ENCODE peak calls at places on chromosomes 16 and 17, in six cellular contexts. One of them, this sample, is unnamed.

GRCh38 chr16:66921758-66922450 is 3.2 kb upstream of the CDH16 start:
- DNase-seq in ovary: no peak
- DNase-seq in upper lobe of left lung: peak; percentile 73
- DNase-seq in gastrocnemius medialis: no peak
- DNase-seq in uterus: no peak
- DNase-seq in breast epithelium: no peak
- DNase-seq in this sample: no peak

GRCh38 chr16:66458853-66459252 is 31.8 kb downstream of the BEAN1 start:
- DNase-seq in breast epithelium: no peak
- DNase-seq in gastrocnemius medialis: no peak
- DNase-seq in upper lobe of left lung: no peak
- DNase-seq in uterus: no peak
- DNase-seq in ovary: no peak
- DNase-seq in this sample: no peak

GRCh38 chr17:35239823-35240222 is 3.0 kb upstream of the SLFN5 start:
- DNase-seq in ovary: no peak
- DNase-seq in gastrocnemius medialis: no peak
- DNase-seq in upper lobe of left lung: no peak
- DNase-seq in breast epithelium: no peak
- DNase-seq in uterus: no peak
- DNase-seq in this sample: no peak

GRCh38 chr17:62965149-62965648 is 836 bp upstream of the TANC2 start:
- DNase-seq in breast epithelium: no peak
- DNase-seq in ovary: no peak
- DNase-seq in upper lobe of left lung: no peak
- DNase-seq in uterus: no peak
- DNase-seq in gastrocnemius medialis: no peak
- DNase-seq in this sample: no peak

GRCh38 chr17:79861371-79862216 is 22.4 kb upstream of the CBX4 start:
- DNase-seq in ovary: no peak
- DNase-seq in uterus: no peak
- DNase-seq in gastrocnemius medialis: no peak
- DNase-seq in breast epithelium: no peak
- DNase-seq in upper lobe of left lung: peak; percentile 46
- DNase-seq in this sample: no peak

GRCh38 chr17:1627219-1627986 is 1.2 kb downstream of the SLC43A2 start:
- DNase-seq in uterus: no peak
- DNase-seq in breast epithelium: no peak
- DNase-seq in upper lobe of left lung: no peak
- DNase-seq in ovary: no peak
- DNase-seq in gastrocnemius medialis: peak; percentile 81
- DNase-seq in this sample: peak; percentile 53

GRCh38 chr17:64938925-64939474 is 19.7 kb upstream of the LRRC37A3 start:
- DNase-seq in gastrocnemius medialis: no peak
- DNase-seq in breast epithelium: no peak
- DNase-seq in ovary: no peak
- DNase-seq in uterus: no peak
- DNase-seq in upper lobe of left lung: peak; percentile 83
- DNase-seq in this sample: peak; percentile 81

GRCh38 chr16:79811541-79811940 is 211.0 kb upstream of the MAF start:
- DNase-seq in breast epithelium: no peak
- DNase-seq in ovary: no peak
- DNase-seq in gastrocnemius medialis: no peak
- DNase-seq in uterus: no peak
- DNase-seq in upper lobe of left lung: no peak
- DNase-seq in this sample: no peak

GRCh38 chr17:80692931-80693467 is 148.4 kb downstream of the RPTOR start:
- DNase-seq in ovary: no peak
- DNase-seq in upper lobe of left lung: peak; percentile 36
- DNase-seq in uterus: no peak
- DNase-seq in gastrocnemius medialis: no peak
- DNase-seq in breast epithelium: no peak
- DNase-seq in this sample: no peak

GRCh38 chr16:14399397-14400284 is 230.4 kb downstream of the PARN start:
- DNase-seq in gastrocnemius medialis: peak; percentile 83
- DNase-seq in uterus: no peak
- DNase-seq in upper lobe of left lung: no peak
- DNase-seq in breast epithelium: no peak
- DNase-seq in ovary: peak; percentile 25
- DNase-seq in this sample: peak; percentile 33

GRCh38 chr16:11425140-11425539 is 79.9 kb downstream of the RMI2 start:
- DNase-seq in uterus: no peak
- DNase-seq in ovary: no peak
- DNase-seq in breast epithelium: no peak
- DNase-seq in gastrocnemius medialis: no peak
- DNase-seq in upper lobe of left lung: peak; percentile 63
- DNase-seq in this sample: no peak

GRCh38 chr17:59154335-59154720 is 658 bp downstream of the SKA2 start:
- DNase-seq in ovary: peak; percentile 41
- DNase-seq in breast epithelium: no peak
- DNase-seq in uterus: peak; percentile 33
- DNase-seq in upper lobe of left lung: peak; percentile 68
- DNase-seq in gastrocnemius medialis: no peak
- DNase-seq in this sample: peak; percentile 74

GRCh38 chr17:65154770-65155589 is 17.8 kb downstream of the RGS9 start:
- DNase-seq in gastrocnemius medialis: no peak
- DNase-seq in breast epithelium: no peak
- DNase-seq in upper lobe of left lung: no peak
- DNase-seq in ovary: no peak
- DNase-seq in uterus: no peak
- DNase-seq in this sample: no peak

GRCh38 chr16:3762080-3762750 is 44.9 kb upstream of the TRAP1 start:
- DNase-seq in breast epithelium: no peak
- DNase-seq in ovary: no peak
- DNase-seq in upper lobe of left lung: no peak
- DNase-seq in uterus: no peak
- DNase-seq in gastrocnemius medialis: no peak
- DNase-seq in this sample: no peak

GRCh38 chr16:77899416-77899815 is 111.1 kb downstream of the VAT1L start:
- DNase-seq in ovary: no peak
- DNase-seq in gastrocnemius medialis: no peak
- DNase-seq in uterus: no peak
- DNase-seq in upper lobe of left lung: no peak
- DNase-seq in breast epithelium: no peak
- DNase-seq in this sample: no peak

GRCh38 chr17:2792541-2793169 is 3.6 kb upstream of the RAP1GAP2 start:
- DNase-seq in upper lobe of left lung: no peak
- DNase-seq in gastrocnemius medialis: no peak
- DNase-seq in ovary: no peak
- DNase-seq in breast epithelium: no peak
- DNase-seq in uterus: no peak
- DNase-seq in this sample: no peak

GRCh38 chr17:1493291-1493980 is 950 bp upstream of the MYO1C start:
- DNase-seq in breast epithelium: no peak
- DNase-seq in ovary: no peak
- DNase-seq in uterus: no peak
- DNase-seq in gastrocnemius medialis: no peak
- DNase-seq in upper lobe of left lung: no peak
- DNase-seq in this sample: no peak

GRCh38 chr17:45580914-45581313 is 90.4 kb upstream of the PLEKHM1 start:
- DNase-seq in upper lobe of left lung: no peak
- DNase-seq in uterus: no peak
- DNase-seq in ovary: no peak
- DNase-seq in gastrocnemius medialis: no peak
- DNase-seq in breast epithelium: no peak
- DNase-seq in this sample: no peak

GRCh38 chr17:45578516-45579455 is 88.3 kb upstream of the PLEKHM1 start:
- DNase-seq in gastrocnemius medialis: peak; percentile 45
- DNase-seq in ovary: no peak
- DNase-seq in upper lobe of left lung: no peak
- DNase-seq in breast epithelium: no peak
- DNase-seq in uterus: no peak
- DNase-seq in this sample: no peak

GRCh38 chr17:45581860-45582259 is 91.3 kb upstream of the PLEKHM1 start:
- DNase-seq in breast epithelium: no peak
- DNase-seq in uterus: no peak
- DNase-seq in gastrocnemius medialis: no peak
- DNase-seq in upper lobe of left lung: no peak
- DNase-seq in ovary: no peak
- DNase-seq in this sample: no peak

GRCh38 chr17:45579529-45580495 is 89.3 kb upstream of the PLEKHM1 start:
- DNase-seq in uterus: no peak
- DNase-seq in breast epithelium: no peak
- DNase-seq in upper lobe of left lung: no peak
- DNase-seq in gastrocnemius medialis: no peak
- DNase-seq in ovary: no peak
- DNase-seq in this sample: no peak

GRCh38 chr17:45584092-45585036 is 93.8 kb upstream of the PLEKHM1 start:
- DNase-seq in ovary: peak; percentile 56
- DNase-seq in uterus: peak; percentile 54
- DNase-seq in upper lobe of left lung: peak; percentile 94
- DNase-seq in gastrocnemius medialis: peak; percentile 32
- DNase-seq in breast epithelium: no peak
- DNase-seq in this sample: no peak
- TF ChIP-seq POLR2A in ovary: no peak
- TF ChIP-seq POLR2A in uterus: no peak
- TF ChIP-seq POLR2A in upper lobe of left lung: peak; percentile 48
- TF ChIP-seq POLR2A in gastrocnemius medialis: peak; percentile 11
- TF ChIP-seq POLR2A in breast epithelium: no peak
- TF ChIP-seq POLR2A in this sample: peak; percentile 24

GRCh38 chr17:49903523-49903922 is 55.7 kb upstream of the TAC4 start:
- DNase-seq in ovary: no peak
- DNase-seq in upper lobe of left lung: no peak
- DNase-seq in breast epithelium: no peak
- DNase-seq in gastrocnemius medialis: no peak
- DNase-seq in uterus: no peak
- DNase-seq in this sample: no peak

GRCh38 chr17:49907279-49907678 is 59.4 kb upstream of the TAC4 start:
- DNase-seq in breast epithelium: no peak
- DNase-seq in uterus: no peak
- DNase-seq in gastrocnemius medialis: no peak
- DNase-seq in ovary: no peak
- DNase-seq in upper lobe of left lung: no peak
- DNase-seq in this sample: no peak

GRCh38 chr17:49908782-49909714 is 59.9 kb upstream of the DLX4 start:
- DNase-seq in gastrocnemius medialis: no peak
- DNase-seq in ovary: no peak
- DNase-seq in breast epithelium: no peak
- DNase-seq in uterus: no peak
- DNase-seq in upper lobe of left lung: no peak
- DNase-seq in this sample: no peak

GRCh38 chr17:49904904-49905303 is 57.0 kb upstream of the TAC4 start:
- DNase-seq in ovary: no peak
- DNase-seq in gastrocnemius medialis: no peak
- DNase-seq in upper lobe of left lung: no peak
- DNase-seq in uterus: no peak
- DNase-seq in breast epithelium: no peak
- DNase-seq in this sample: no peak

GRCh38 chr17:49906511-49907136 is 58.8 kb upstream of the TAC4 start:
- DNase-seq in breast epithelium: no peak
- DNase-seq in ovary: no peak
- DNase-seq in upper lobe of left lung: peak; percentile 46
- DNase-seq in gastrocnemius medialis: no peak
- DNase-seq in uterus: no peak
- DNase-seq in this sample: no peak
- TF ChIP-seq POLR2A in breast epithelium: no peak
- TF ChIP-seq POLR2A in ovary: no peak
- TF ChIP-seq POLR2A in upper lobe of left lung: no peak
- TF ChIP-seq POLR2A in gastrocnemius medialis: no peak
- TF ChIP-seq POLR2A in uterus: no peak
- TF ChIP-seq POLR2A in this sample: no peak

GRCh38 chr16:1964046-1964505 is 550 bp downstream of the RPS2 start:
- DNase-seq in upper lobe of left lung: no peak
- DNase-seq in breast epithelium: no peak
- DNase-seq in ovary: peak; percentile 52
- DNase-seq in gastrocnemius medialis: no peak
- DNase-seq in uterus: no peak
- DNase-seq in this sample: peak; percentile 73

GRCh38 chr16:1965610-1966009 is 984 bp upstream of the RPS2 start:
- DNase-seq in ovary: no peak
- DNase-seq in uterus: no peak
- DNase-seq in upper lobe of left lung: no peak
- DNase-seq in breast epithelium: no peak
- DNase-seq in gastrocnemius medialis: no peak
- DNase-seq in this sample: no peak

GRCh38 chr16:1968146-1968953 is 1.7 kb downstream of the RNF151 start:
- DNase-seq in gastrocnemius medialis: no peak
- DNase-seq in breast epithelium: no peak
- DNase-seq in upper lobe of left lung: peak; percentile 79
- DNase-seq in uterus: no peak
- DNase-seq in ovary: no peak
- DNase-seq in this sample: no peak

GRCh38 chr16:1964506-1965471 is at the start of gene RPS2:
- DNase-seq in gastrocnemius medialis: peak; percentile 99
- DNase-seq in ovary: peak; percentile 99
- DNase-seq in upper lobe of left lung: peak; percentile 100
- DNase-seq in uterus: peak; percentile 98
- DNase-seq in breast epithelium: peak; percentile 99
- DNase-seq in this sample: peak; percentile 99

DNA sequence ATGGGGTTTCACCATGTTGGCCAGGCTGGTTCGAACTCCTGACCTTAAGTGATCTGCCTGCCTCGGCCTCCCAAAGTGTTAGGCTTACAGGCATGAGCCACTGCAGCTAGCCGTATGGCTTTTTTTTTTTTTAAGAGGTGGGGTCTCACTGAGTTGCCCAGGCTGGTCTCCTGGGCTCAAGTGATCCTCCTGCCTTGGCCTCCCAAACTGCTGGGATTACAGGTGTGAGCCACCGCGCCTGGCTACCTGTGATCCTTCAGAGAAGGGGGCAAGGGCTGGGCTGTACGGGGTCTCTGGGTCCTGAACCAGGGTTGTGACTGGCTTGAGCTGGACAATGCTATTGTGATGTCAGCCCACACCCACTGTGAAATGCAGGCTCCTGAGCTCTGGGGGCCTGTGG is at the start of gene RNF151:
- DNase-seq in uterus: no peak
- DNase-seq in gastrocnemius medialis: no peak
- DNase-seq in ovary: no peak
- DNase-seq in upper lobe of left lung: no peak
- DNase-seq in breast epithelium: no peak
- DNase-seq in this sample: no peak
- TF ChIP-seq POLR2A in uterus: no peak
- TF ChIP-seq POLR2A in gastrocnemius medialis: no peak
- TF ChIP-seq POLR2A in ovary: no peak
- TF ChIP-seq POLR2A in upper lobe of left lung: no peak
- TF ChIP-seq POLR2A in breast epithelium: no peak
- TF ChIP-seq POLR2A in this sample: no peak

DNA sequence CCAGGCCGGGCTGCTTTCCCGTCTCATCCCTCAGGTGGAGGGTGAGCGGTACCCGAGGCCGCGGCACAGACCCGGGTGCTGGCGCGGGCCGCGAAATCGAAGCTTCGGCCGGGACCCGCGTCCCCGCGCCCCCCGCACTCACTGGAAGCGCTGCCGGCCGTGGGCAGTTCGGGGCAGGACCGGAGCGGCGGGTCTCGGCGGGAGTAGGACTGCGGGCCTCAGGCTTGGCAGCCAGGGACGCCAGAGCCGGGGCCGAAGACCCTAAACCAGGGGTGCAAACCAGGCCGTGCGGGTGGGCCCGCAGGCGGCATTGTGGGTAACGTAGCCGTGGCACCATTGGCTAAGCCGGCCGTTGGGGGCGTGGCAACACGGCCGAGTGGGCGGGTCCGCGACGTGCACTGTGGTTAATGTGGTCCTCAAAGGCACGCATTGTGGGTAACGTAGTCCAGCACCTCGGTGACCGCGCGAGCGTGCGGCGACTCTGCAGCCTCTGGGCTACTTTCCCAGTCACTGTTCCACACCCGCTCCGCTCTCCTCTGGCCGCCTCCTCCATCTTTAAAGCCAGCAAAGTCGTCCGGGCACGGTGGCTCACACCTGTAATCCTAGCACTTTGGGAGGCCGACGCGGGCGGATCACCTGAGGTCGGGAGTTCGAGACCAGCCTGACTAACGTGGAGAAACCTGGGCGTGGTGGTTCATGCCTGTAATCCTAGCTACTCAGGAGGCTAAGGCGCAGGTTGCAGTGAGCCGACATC is at the start of gene ZNF500:
- DNase-seq in upper lobe of left lung: peak; percentile 100
- DNase-seq in ovary: peak; percentile 97
- DNase-seq in breast epithelium: peak; percentile 98
- DNase-seq in uterus: peak; percentile 99
- DNase-seq in gastrocnemius medialis: peak; percentile 97
- DNase-seq in this sample: peak; percentile 98
- TF ChIP-seq POLR2A in upper lobe of left lung: peak; percentile 74
- TF ChIP-seq POLR2A in ovary: no peak
- TF ChIP-seq POLR2A in breast epithelium: no peak
- TF ChIP-seq POLR2A in uterus: peak; percentile 58
- TF ChIP-seq POLR2A in gastrocnemius medialis: peak; percentile 69
- TF ChIP-seq POLR2A in this sample: peak; percentile 66

This sample was measured in erythroblast.